ENCODE peak calls at places on chromosomes 11 and 22, in nine cellular contexts. R is DND-41; Q is lower lobe of right lung; P is GM23248; N is colonic mucosa; W is spleen; T is effector memory CD4-positive, alpha-beta T cell; D is body of pancreas; Y is RWPE1. K is an unnamed sample.

GRCh38 chr22:22882033-22882717 is 5.4 kb upstream of the IGLL5 start:
- DNase-seq in N (peak; percentile 41), T (no peak), D (no peak), Y (no peak), P (peak; percentile 23), Q (no peak), R (peak; percentile 75), W (no peak), K (no peak)

GRCh38 chr11:83827940-83828554 is 541.9 kb upstream of the CCDC90B start:
- DNase-seq in W (no peak), D (no peak), T (no peak), Q (no peak), R (no peak), Y (peak; percentile 18), N (no peak), P (peak; percentile 63), K (no peak)

GRCh38 chr22:40463727-40464126 is 93.3 kb downstream of the SGSM3 start:
- DNase-seq in D (no peak), W (no peak), Q (no peak), T (no peak), Y (no peak), R (peak; percentile 27), P (no peak), N (no peak), K (peak; percentile 38)

GRCh38 chr11:12693485-12694181 is 19.4 kb downstream of the TEAD1 start:
- DNase-seq in N (peak; percentile 57), R (peak; percentile 19), D (peak; percentile 58), Q (peak; percentile 50), T (no peak), P (peak; percentile 96), Y (peak; percentile 84), W (no peak), K (no peak)

GRCh38 chr11:32033491-32033890 is 57.4 kb upstream of the RCN1 start:
- DNase-seq in W (no peak), Y (no peak), D (no peak), T (no peak), N (no peak), P (peak; percentile 36), R (no peak), Q (no peak), K (no peak)

GRCh38 chr11:19460718-19461405 is 220.1 kb upstream of the E2F8 start:
- DNase-seq in Y (no peak), Q (no peak), P (peak; percentile 62), T (no peak), R (no peak), W (no peak), N (peak; percentile 34), D (peak; percentile 20), K (no peak)

GRCh38 chr11:86703992-86704391 is 31.6 kb upstream of the ME3 start:
- DNase-seq in N (no peak), P (no peak), R (no peak), D (no peak), Q (no peak), W (no peak), T (no peak), Y (no peak), K (no peak)

GRCh38 chr11:65498977-65499712 is at the start of gene MALAT1:
- DNase-seq in P (peak; percentile 97), Y (peak; percentile 60), D (peak; percentile 94), Q (peak; percentile 94), N (peak; percentile 97), R (peak; percentile 93), T (peak; percentile 91), W (peak; percentile 97), K (peak; percentile 97)

GRCh38 chr11:105368711-105369110 is 229.1 kb upstream of the CARD18 start:
- DNase-seq in P (no peak), Y (no peak), N (no peak), D (no peak), T (no peak), Q (no peak), R (no peak), W (no peak), K (no peak)

GRCh38 chr11:13993096-13993760 is 30.7 kb downstream of the SPON1 start:
- DNase-seq in T (no peak), P (no peak), W (no peak), Q (no peak), R (no peak), N (peak; percentile 68), Y (no peak), D (no peak), K (no peak)

GRCh38 chr22:19877626-19878339 is 23.1 kb upstream of the GNB1L start:
- DNase-seq in W (peak; percentile 71), Y (no peak), T (no peak), N (no peak), R (no peak), P (no peak), D (no peak), Q (peak; percentile 37), K (no peak)

GRCh38 chr11:110428956-110429613 is 663 bp upstream of the FDX1 start:
- DNase-seq in Q (no peak), P (no peak), D (no peak), T (no peak), R (no peak), N (no peak), W (no peak), Y (no peak), K (no peak)

GRCh38 chr11:105673089-105673488 is 63.2 kb downstream of the GRIA4 start:
- DNase-seq in D (peak; percentile 26), R (peak; percentile 67), T (no peak), W (no peak), Y (peak; percentile 5), N (peak; percentile 18), Q (no peak), P (peak; percentile 66), K (no peak)

GRCh38 chr22:46480396-46480795 is 57.0 kb downstream of the CELSR1 start:
- DNase-seq in D (no peak), N (no peak), T (no peak), P (no peak), Q (no peak), Y (no peak), W (no peak), R (no peak), K (no peak)

GRCh38 chr11:32905028-32905667 is 12.5 kb downstream of the QSER1 start:
- DNase-seq in R (no peak), Y (no peak), P (peak; percentile 5), Q (no peak), N (no peak), D (no peak), T (no peak), W (no peak), K (no peak)

GRCh38 chr11:78838417-78838816 is 263.8 kb upstream of the NARS2 start:
- DNase-seq in N (no peak), T (no peak), Q (no peak), W (no peak), D (no peak), Y (peak; percentile 13), P (no peak), R (no peak), K (no peak)
- H3K27ac ChIP-seq in N (no peak overlapping the region), T (no peak overlapping the region), Q (no peak overlapping the region), W (no peak overlapping the region), D (no peak overlapping the region), Y (no peak overlapping the region), P (no peak overlapping the region), R (no peak overlapping the region), K (no peak overlapping the region)

DNA sequence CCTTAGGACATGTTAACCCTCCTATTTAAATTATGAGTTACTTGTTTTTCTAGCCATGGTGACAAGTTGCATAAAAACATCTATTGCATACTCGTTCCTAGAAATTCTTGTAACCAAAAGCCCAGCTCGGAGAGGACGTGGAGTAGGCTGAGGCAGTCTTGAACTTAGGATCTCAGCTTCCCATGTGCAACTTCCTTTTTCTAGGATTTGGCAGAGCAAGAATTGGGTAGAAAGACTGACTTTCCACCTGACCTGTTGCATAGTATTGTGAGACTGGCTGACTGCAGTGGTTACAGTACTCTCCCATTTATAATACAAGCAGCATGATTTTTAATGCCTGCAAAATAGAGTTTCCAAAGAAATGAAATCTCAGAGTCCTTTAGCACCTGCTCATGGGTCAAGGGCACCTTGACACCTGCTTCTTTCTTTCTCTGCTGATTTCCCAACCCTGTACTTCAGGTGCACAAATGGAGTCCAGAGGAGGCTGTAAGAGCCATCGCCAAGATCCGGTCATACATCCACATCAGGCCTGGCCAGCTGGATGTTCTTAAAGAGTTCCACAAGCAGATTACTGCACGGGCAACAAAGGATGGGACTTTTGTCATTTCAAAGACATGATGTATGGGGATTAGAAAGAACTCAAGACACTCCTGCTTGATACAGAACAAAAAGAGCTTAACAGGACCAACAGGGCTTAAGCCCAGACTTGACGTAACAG is 5.8 kb downstream of the PTPMT1 start:
- DNase-seq in Q (no peak), R (no peak), T (no peak), D (no peak), N (no peak), W (peak; percentile 13), P (no peak), Y (no peak), K (no peak)
- H3K27ac ChIP-seq in Q (peak overlapping the region; percentile 0), R (no peak overlapping the region), T (no peak overlapping the region), D (no peak overlapping the region), N (no peak overlapping the region), W (no peak overlapping the region), P (peak overlapping the region; percentile 80), Y (no peak overlapping the region), K (no peak overlapping the region)

DNA sequence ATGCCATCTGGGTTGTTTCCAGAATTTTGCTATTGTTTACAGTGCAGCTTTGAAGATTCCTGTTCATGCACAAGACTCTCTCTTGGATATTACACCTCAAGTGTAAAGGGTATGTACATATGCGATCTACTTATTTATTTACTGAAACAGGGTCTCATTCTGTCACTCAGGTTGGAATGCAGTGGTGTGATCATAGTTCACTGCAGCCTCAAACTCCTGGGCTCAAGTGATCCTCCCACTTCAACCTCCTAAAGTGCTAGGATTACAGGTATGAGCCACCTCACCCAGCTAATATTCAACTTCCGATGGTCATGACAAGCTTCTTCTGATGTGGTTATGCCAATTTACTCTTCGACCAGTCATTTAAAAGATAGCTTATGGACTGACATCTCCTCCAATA is 158.1 kb upstream of the PITPNB start:
- DNase-seq in P (no peak), Q (no peak), Y (no peak), N (no peak), D (no peak), W (no peak), R (no peak), T (no peak), K (no peak)
- H3K27ac ChIP-seq in P (no peak overlapping the region), Q (no peak overlapping the region), Y (no peak overlapping the region), N (no peak overlapping the region), D (no peak overlapping the region), W (no peak overlapping the region), R (no peak overlapping the region), T (no peak overlapping the region), K (no peak overlapping the region)

GRCh38 chr22:41683052-41683451 is 5.6 kb downstream of the SNU13 start:
- DNase-seq in N (no peak), W (peak; percentile 41), T (no peak), Y (no peak), P (no peak), R (no peak), D (no peak), Q (no peak), K (no peak)

GRCh38 chr22:41683616-41684015 is 5.1 kb downstream of the SNU13 start:
- DNase-seq in T (no peak), Q (no peak), P (peak; percentile 60), W (no peak), Y (no peak), R (no peak), D (no peak), N (no peak), K (no peak)

GRCh38 chr22:41682033-41682807 is 6.4 kb downstream of the SNU13 start:
- DNase-seq in P (peak; percentile 88), Q (peak; percentile 87), N (peak; percentile 89), D (peak; percentile 87), Y (peak; percentile 86), T (peak; percentile 78), R (peak; percentile 79), W (peak; percentile 95), K (peak; percentile 88)

GRCh38 chr22:41684194-41684593 is 4.5 kb downstream of the SNU13 start:
- DNase-seq in W (no peak), Q (no peak), P (no peak), R (no peak), D (no peak), N (no peak), Y (no peak), T (no peak), K (no peak)

GRCh38 chr22:41681616-41682015 is 7.1 kb downstream of the SNU13 start:
- DNase-seq in P (peak; percentile 24), R (no peak), W (peak; percentile 60), Y (no peak), N (no peak), Q (no peak), D (no peak), T (no peak), K (no peak)
- H3K27ac ChIP-seq in P (peak overlapping the region; percentile 87), R (no peak overlapping the region), W (peak overlapping the region; percentile 90), Y (peak overlapping the region; percentile 87), N (peak overlapping the region; percentile 68), Q (peak overlapping the region; percentile 88), D (peak overlapping the region; percentile 79), T (peak overlapping the region; percentile 84), K (peak overlapping the region; percentile 92)